ENCODE peak calls at places on chromosomes 4 and X, in five cellular contexts. One of them, this sample, is unnamed.

GRCh38 chrX:137587151-137587550 is 21.2 kb downstream of the ZIC3 start:
- DNase-seq in H9: no peak
- DNase-seq in mesendoderm: no peak
- DNase-seq in pancreas: no peak
- DNase-seq in sigmoid colon: no peak
- DNase-seq in this sample: no peak

GRCh38 chr4:156971623-156972369 is at the start of gene PDGFC:
- DNase-seq in H9: peak
- DNase-seq in mesendoderm: peak
- DNase-seq in pancreas: peak
- DNase-seq in sigmoid colon: peak
- DNase-seq in this sample: peak

GRCh38 chr4:41321216-41321945 is 64.7 kb downstream of the UCHL1 start:
- DNase-seq in H9: no peak
- DNase-seq in mesendoderm: no peak
- DNase-seq in pancreas: no peak
- DNase-seq in sigmoid colon: no peak
- DNase-seq in this sample: no peak

GRCh38 chr4:36043901-36044300 is 200.4 kb downstream of the ARAP2 start:
- DNase-seq in H9: no peak
- DNase-seq in mesendoderm: no peak
- DNase-seq in pancreas: no peak
- DNase-seq in sigmoid colon: no peak
- DNase-seq in this sample: no peak

GRCh38 chr4:174467107-174467506 is 55.2 kb downstream of the HPGD start:
- DNase-seq in H9: no peak
- DNase-seq in mesendoderm: no peak
- DNase-seq in pancreas: no peak
- DNase-seq in sigmoid colon: no peak
- DNase-seq in this sample: no peak

GRCh38 chrX:48487362-48487785 is 11.4 kb downstream of the FTSJ1 start:
- DNase-seq in H9: no peak
- DNase-seq in mesendoderm: no peak
- DNase-seq in pancreas: no peak
- DNase-seq in sigmoid colon: no peak
- DNase-seq in this sample: peak

GRCh38 chr4:155891058-155891457 is 12.4 kb upstream of the TDO2 start:
- DNase-seq in H9: no peak
- DNase-seq in mesendoderm: no peak
- DNase-seq in pancreas: no peak
- DNase-seq in sigmoid colon: no peak
- DNase-seq in this sample: no peak

GRCh38 chrX:117327306-117327705 is 789.3 kb downstream of the KLHL13 start:
- DNase-seq in H9: peak
- DNase-seq in mesendoderm: peak
- DNase-seq in pancreas: no peak
- DNase-seq in sigmoid colon: no peak
- DNase-seq in this sample: peak

GRCh38 chrX:1384738-1385250 is 7.1 kb downstream of the SLC25A6 start:
- DNase-seq in H9: no peak
- DNase-seq in mesendoderm: no peak
- DNase-seq in pancreas: no peak
- DNase-seq in sigmoid colon: peak
- DNase-seq in this sample: no peak

GRCh38 chr4:127446309-127446708 is 186.4 kb upstream of the INTU start:
- DNase-seq in H9: no peak
- DNase-seq in mesendoderm: no peak
- DNase-seq in pancreas: no peak
- DNase-seq in sigmoid colon: no peak
- DNase-seq in this sample: no peak

GRCh38 chrX:140733766-140734342 is 24.3 kb downstream of the LINC00632 start:
- DNase-seq in H9: no peak
- DNase-seq in mesendoderm: peak
- DNase-seq in pancreas: no peak
- DNase-seq in sigmoid colon: no peak
- DNase-seq in this sample: peak

GRCh38 chr4:168558587-168558986 is 61.7 kb downstream of the PALLD start:
- DNase-seq in H9: no peak
- DNase-seq in mesendoderm: peak
- DNase-seq in pancreas: no peak
- DNase-seq in sigmoid colon: no peak
- DNase-seq in this sample: peak

GRCh38 chrX:114924846-114925245 is 92.6 kb downstream of the IL13RA2 start:
- DNase-seq in H9: no peak
- DNase-seq in mesendoderm: peak
- DNase-seq in pancreas: no peak
- DNase-seq in sigmoid colon: no peak
- DNase-seq in this sample: peak

GRCh38 chr4:20019310-20020015 is 232.2 kb upstream of the SLIT2 start:
- DNase-seq in H9: no peak
- DNase-seq in mesendoderm: no peak
- DNase-seq in pancreas: no peak
- DNase-seq in sigmoid colon: no peak
- DNase-seq in this sample: no peak
- H3K27ac ChIP-seq in H9: no peak
- H3K27ac ChIP-seq in mesendoderm: no peak
- H3K27ac ChIP-seq in pancreas: no peak
- H3K27ac ChIP-seq in sigmoid colon: no peak
- H3K27ac ChIP-seq in this sample: no peak

DNA sequence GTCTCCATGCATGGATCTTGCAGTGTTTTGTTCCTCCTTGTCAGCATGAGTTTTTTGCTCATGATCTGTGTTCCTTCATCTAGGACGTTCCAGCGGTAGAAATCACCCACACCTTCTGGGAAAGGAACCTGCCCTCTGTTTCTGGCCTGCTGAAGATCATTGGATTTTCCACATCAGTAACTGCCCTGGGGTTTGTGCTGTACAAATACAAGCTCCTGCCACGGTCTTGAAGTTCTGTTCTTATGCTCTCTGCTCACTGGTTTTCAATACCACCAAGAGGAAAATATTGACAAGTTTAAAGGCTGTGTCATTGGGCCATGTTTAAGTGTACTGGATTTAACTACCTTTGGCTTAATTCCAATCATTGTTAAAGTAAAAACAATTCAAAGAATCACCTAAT is 88.2 kb downstream of the MAOA start:
- DNase-seq in H9: no peak
- DNase-seq in mesendoderm: no peak
- DNase-seq in pancreas: no peak
- DNase-seq in sigmoid colon: no peak
- DNase-seq in this sample: no peak
- H3K27ac ChIP-seq in H9: no peak
- H3K27ac ChIP-seq in mesendoderm: no peak
- H3K27ac ChIP-seq in pancreas: no peak
- H3K27ac ChIP-seq in sigmoid colon: no peak
- H3K27ac ChIP-seq in this sample: no peak

DNA sequence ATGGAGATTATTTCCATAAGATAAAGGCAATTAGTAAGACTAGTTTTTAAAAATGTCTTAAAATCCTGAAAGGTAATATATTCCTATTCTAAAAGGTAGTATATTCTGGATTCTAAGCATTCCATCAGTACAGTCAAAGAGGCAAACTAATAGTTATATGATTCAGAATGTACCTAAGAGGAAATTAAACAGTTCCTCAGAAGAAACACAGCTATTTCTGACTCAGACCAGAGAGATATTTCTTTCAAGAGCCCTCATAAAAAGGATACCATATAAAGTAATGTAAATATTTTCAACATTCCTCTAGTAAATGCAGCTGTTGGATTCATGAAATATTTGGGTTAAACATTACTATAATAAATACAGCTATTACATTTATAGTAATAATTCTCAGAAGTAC is 358.2 kb downstream of the MAGEB5 start:
- DNase-seq in H9: no peak
- DNase-seq in mesendoderm: no peak
- DNase-seq in pancreas: no peak
- DNase-seq in sigmoid colon: no peak
- DNase-seq in this sample: no peak
- H3K27ac ChIP-seq in H9: no peak
- H3K27ac ChIP-seq in mesendoderm: no peak
- H3K27ac ChIP-seq in pancreas: no peak
- H3K27ac ChIP-seq in sigmoid colon: no peak
- H3K27ac ChIP-seq in this sample: no peak

GRCh38 chr4:73705721-73706120 is 34.6 kb upstream of the CXCL8 start:
- DNase-seq in H9: no peak
- DNase-seq in mesendoderm: no peak
- DNase-seq in pancreas: no peak
- DNase-seq in sigmoid colon: no peak
- DNase-seq in this sample: no peak
- H3K27ac ChIP-seq in H9: peak
- H3K27ac ChIP-seq in mesendoderm: no peak
- H3K27ac ChIP-seq in pancreas: no peak
- H3K27ac ChIP-seq in sigmoid colon: no peak
- H3K27ac ChIP-seq in this sample: peak

GRCh38 chrX:24002167-24002566 is 24.8 kb downstream of the KLHL15 start:
- DNase-seq in H9: no peak
- DNase-seq in mesendoderm: no peak
- DNase-seq in pancreas: no peak
- DNase-seq in sigmoid colon: no peak
- DNase-seq in this sample: no peak
- H3K27ac ChIP-seq in H9: no peak
- H3K27ac ChIP-seq in mesendoderm: no peak
- H3K27ac ChIP-seq in pancreas: no peak
- H3K27ac ChIP-seq in sigmoid colon: no peak
- H3K27ac ChIP-seq in this sample: no peak

DNA sequence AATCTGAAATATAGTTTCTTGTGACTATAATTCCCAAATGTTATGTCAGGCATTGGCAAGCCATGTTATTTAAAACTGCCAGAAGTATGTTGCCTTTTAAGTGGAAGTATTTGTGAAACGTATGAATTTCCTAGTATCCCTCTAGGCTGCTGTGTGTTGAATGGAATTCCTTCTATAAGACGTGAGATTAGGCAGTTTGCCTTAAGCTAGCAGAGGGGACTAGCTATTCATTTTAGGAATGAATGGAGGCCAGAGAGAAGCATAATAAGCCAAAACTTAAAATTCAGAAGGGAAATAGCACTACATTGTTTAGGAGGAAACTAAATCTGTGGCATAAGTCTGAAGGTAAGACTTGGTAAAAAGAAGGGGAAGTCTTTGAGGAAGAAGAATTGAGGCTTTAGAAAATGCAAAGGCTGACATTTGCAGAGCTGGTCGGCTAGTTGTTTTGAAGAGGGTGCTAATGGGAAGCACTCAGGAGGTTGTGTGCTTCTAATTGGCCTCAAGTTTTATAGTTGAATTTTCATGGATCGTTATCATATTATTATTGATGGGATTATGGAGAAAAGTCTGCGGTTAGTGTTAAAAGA is 57.1 kb downstream of the TMEM131L start:
- DNase-seq in H9: no peak
- DNase-seq in mesendoderm: peak
- DNase-seq in pancreas: no peak
- DNase-seq in sigmoid colon: no peak
- DNase-seq in this sample: no peak
- H3K27ac ChIP-seq in H9: no peak
- H3K27ac ChIP-seq in mesendoderm: no peak
- H3K27ac ChIP-seq in pancreas: no peak
- H3K27ac ChIP-seq in sigmoid colon: peak
- H3K27ac ChIP-seq in this sample: peak

GRCh38 chr4:108834787-108835384 is 72.0 kb upstream of the ETNPPL start:
- DNase-seq in H9: no peak
- DNase-seq in mesendoderm: peak
- DNase-seq in pancreas: no peak
- DNase-seq in sigmoid colon: no peak
- DNase-seq in this sample: peak
- H3K27ac ChIP-seq in H9: no peak
- H3K27ac ChIP-seq in mesendoderm: no peak
- H3K27ac ChIP-seq in pancreas: no peak
- H3K27ac ChIP-seq in sigmoid colon: no peak
- H3K27ac ChIP-seq in this sample: no peak